ENCODE peak calls at places on chromosomes 6 and 20, in nine cellular contexts. One of them, this sample, is unnamed.

GRCh38 chr20:19381947-19382346 is 169.5 kb downstream of the SLC24A3 start:
- DNase-seq in myocyte: no peak
- DNase-seq in activated CD4-positive, alpha-beta T cell treated with anti-CD3 and anti-CD28 coated beads, Interleukin-2, amount 50 U/mL, for 48 hours: no peak
- DNase-seq in mucosa of descending colon: no peak
- DNase-seq in CD8-positive, alpha-beta T cell: no peak
- DNase-seq in germinal center: no peak
- DNase-seq in RWPE1: no peak
- DNase-seq in COLO829: no peak
- DNase-seq in amygdala: no peak
- DNase-seq in this sample: no peak

GRCh38 chr20:44683263-44684046 is 31.7 kb upstream of the CCN5 start:
- DNase-seq in germinal center: peak; percentile 83
- DNase-seq in myocyte: peak; percentile 41
- DNase-seq in COLO829: peak; percentile 79
- DNase-seq in amygdala: no peak
- DNase-seq in mucosa of descending colon: peak; percentile 62
- DNase-seq in activated CD4-positive, alpha-beta T cell treated with anti-CD3 and anti-CD28 coated beads, Interleukin-2, amount 50 U/mL, for 48 hours: peak; percentile 45
- DNase-seq in CD8-positive, alpha-beta T cell: peak; percentile 76
- DNase-seq in RWPE1: peak; percentile 93
- DNase-seq in this sample: peak; percentile 58

GRCh38 chr6:158031445-158032353 is 50.0 kb downstream of the SYNJ2 start:
- DNase-seq in mucosa of descending colon: peak; percentile 46
- DNase-seq in germinal center: no peak
- DNase-seq in CD8-positive, alpha-beta T cell: peak; percentile 65
- DNase-seq in amygdala: no peak
- DNase-seq in activated CD4-positive, alpha-beta T cell treated with anti-CD3 and anti-CD28 coated beads, Interleukin-2, amount 50 U/mL, for 48 hours: peak; percentile 33
- DNase-seq in myocyte: peak; percentile 97
- DNase-seq in COLO829: no peak
- DNase-seq in RWPE1: no peak
- DNase-seq in this sample: no peak

GRCh38 chr6:100664274-100665040 is 199.7 kb upstream of the SIM1 start:
- DNase-seq in COLO829: no peak
- DNase-seq in RWPE1: peak; percentile 12
- DNase-seq in CD8-positive, alpha-beta T cell: no peak
- DNase-seq in amygdala: no peak
- DNase-seq in activated CD4-positive, alpha-beta T cell treated with anti-CD3 and anti-CD28 coated beads, Interleukin-2, amount 50 U/mL, for 48 hours: no peak
- DNase-seq in mucosa of descending colon: no peak
- DNase-seq in myocyte: peak; percentile 41
- DNase-seq in germinal center: no peak
- DNase-seq in this sample: peak; percentile 17

GRCh38 chr6:44696099-44696498 is 308.6 kb downstream of the CDC5L start:
- DNase-seq in CD8-positive, alpha-beta T cell: no peak
- DNase-seq in amygdala: no peak
- DNase-seq in germinal center: no peak
- DNase-seq in activated CD4-positive, alpha-beta T cell treated with anti-CD3 and anti-CD28 coated beads, Interleukin-2, amount 50 U/mL, for 48 hours: no peak
- DNase-seq in myocyte: peak; percentile 38
- DNase-seq in COLO829: no peak
- DNase-seq in RWPE1: no peak
- DNase-seq in mucosa of descending colon: no peak
- DNase-seq in this sample: peak; percentile 44

GRCh38 chr20:32986331-32986966 is 17.8 kb downstream of the SUN5 start:
- DNase-seq in amygdala: no peak
- DNase-seq in RWPE1: no peak
- DNase-seq in activated CD4-positive, alpha-beta T cell treated with anti-CD3 and anti-CD28 coated beads, Interleukin-2, amount 50 U/mL, for 48 hours: no peak
- DNase-seq in myocyte: no peak
- DNase-seq in COLO829: no peak
- DNase-seq in mucosa of descending colon: no peak
- DNase-seq in germinal center: no peak
- DNase-seq in CD8-positive, alpha-beta T cell: no peak
- DNase-seq in this sample: no peak

GRCh38 chr6:47126647-47127339 is 84.7 kb upstream of the ADGRF1 start:
- DNase-seq in mucosa of descending colon: no peak
- DNase-seq in germinal center: no peak
- DNase-seq in RWPE1: no peak
- DNase-seq in COLO829: no peak
- DNase-seq in CD8-positive, alpha-beta T cell: no peak
- DNase-seq in activated CD4-positive, alpha-beta T cell treated with anti-CD3 and anti-CD28 coated beads, Interleukin-2, amount 50 U/mL, for 48 hours: no peak
- DNase-seq in myocyte: no peak
- DNase-seq in amygdala: no peak
- DNase-seq in this sample: no peak

GRCh38 chr20:53365676-53366075 is 228.0 kb downstream of the ZNF217 start:
- DNase-seq in activated CD4-positive, alpha-beta T cell treated with anti-CD3 and anti-CD28 coated beads, Interleukin-2, amount 50 U/mL, for 48 hours: no peak
- DNase-seq in mucosa of descending colon: no peak
- DNase-seq in CD8-positive, alpha-beta T cell: no peak
- DNase-seq in myocyte: no peak
- DNase-seq in amygdala: no peak
- DNase-seq in COLO829: no peak
- DNase-seq in germinal center: no peak
- DNase-seq in RWPE1: no peak
- DNase-seq in this sample: no peak

GRCh38 chr6:63537126-63537958 is 34.9 kb upstream of the LOC128125822 start:
- DNase-seq in RWPE1: peak; percentile 91
- DNase-seq in mucosa of descending colon: no peak
- DNase-seq in CD8-positive, alpha-beta T cell: no peak
- DNase-seq in activated CD4-positive, alpha-beta T cell treated with anti-CD3 and anti-CD28 coated beads, Interleukin-2, amount 50 U/mL, for 48 hours: no peak
- DNase-seq in amygdala: no peak
- DNase-seq in myocyte: no peak
- DNase-seq in germinal center: no peak
- DNase-seq in COLO829: no peak
- DNase-seq in this sample: peak; percentile 94

GRCh38 chr6:22222469-22222868 is 74.4 kb downstream of the PRL start:
- DNase-seq in COLO829: no peak
- DNase-seq in RWPE1: no peak
- DNase-seq in germinal center: no peak
- DNase-seq in activated CD4-positive, alpha-beta T cell treated with anti-CD3 and anti-CD28 coated beads, Interleukin-2, amount 50 U/mL, for 48 hours: no peak
- DNase-seq in CD8-positive, alpha-beta T cell: no peak
- DNase-seq in amygdala: no peak
- DNase-seq in myocyte: no peak
- DNase-seq in mucosa of descending colon: no peak
- DNase-seq in this sample: no peak

GRCh38 chr20:8656335-8656734 is 412.6 kb upstream of the PLCB4 start:
- DNase-seq in myocyte: no peak
- DNase-seq in COLO829: peak; percentile 11
- DNase-seq in CD8-positive, alpha-beta T cell: no peak
- DNase-seq in mucosa of descending colon: no peak
- DNase-seq in activated CD4-positive, alpha-beta T cell treated with anti-CD3 and anti-CD28 coated beads, Interleukin-2, amount 50 U/mL, for 48 hours: no peak
- DNase-seq in amygdala: no peak
- DNase-seq in RWPE1: no peak
- DNase-seq in germinal center: no peak
- DNase-seq in this sample: no peak

GRCh38 chr20:51562334-51563140 is 20.0 kb upstream of the NFATC2 start:
- DNase-seq in myocyte: peak; percentile 80
- DNase-seq in COLO829: peak; percentile 93
- DNase-seq in activated CD4-positive, alpha-beta T cell treated with anti-CD3 and anti-CD28 coated beads, Interleukin-2, amount 50 U/mL, for 48 hours: peak; percentile 35
- DNase-seq in CD8-positive, alpha-beta T cell: peak; percentile 53
- DNase-seq in germinal center: no peak
- DNase-seq in amygdala: no peak
- DNase-seq in mucosa of descending colon: peak; percentile 56
- DNase-seq in RWPE1: peak; percentile 87
- DNase-seq in this sample: peak; percentile 75

GRCh38 chr6:20875369-20875963 is 341.2 kb downstream of the CDKAL1 start:
- DNase-seq in RWPE1: peak; percentile 24
- DNase-seq in myocyte: peak; percentile 70
- DNase-seq in COLO829: peak; percentile 28
- DNase-seq in amygdala: no peak
- DNase-seq in CD8-positive, alpha-beta T cell: no peak
- DNase-seq in mucosa of descending colon: no peak
- DNase-seq in germinal center: no peak
- DNase-seq in activated CD4-positive, alpha-beta T cell treated with anti-CD3 and anti-CD28 coated beads, Interleukin-2, amount 50 U/mL, for 48 hours: no peak
- DNase-seq in this sample: peak; percentile 33

GRCh38 chr6:18468162-18468843 is 81.2 kb downstream of the RNF144B start:
- DNase-seq in mucosa of descending colon: no peak
- DNase-seq in amygdala: no peak
- DNase-seq in COLO829: peak; percentile 73
- DNase-seq in RWPE1: no peak
- DNase-seq in activated CD4-positive, alpha-beta T cell treated with anti-CD3 and anti-CD28 coated beads, Interleukin-2, amount 50 U/mL, for 48 hours: no peak
- DNase-seq in CD8-positive, alpha-beta T cell: no peak
- DNase-seq in myocyte: no peak
- DNase-seq in germinal center: no peak
- DNase-seq in this sample: no peak

GRCh38 chr6:150056916-150057315 is 12.0 kb downstream of the ULBP3 start:
- DNase-seq in germinal center: no peak
- DNase-seq in mucosa of descending colon: no peak
- DNase-seq in COLO829: no peak
- DNase-seq in activated CD4-positive, alpha-beta T cell treated with anti-CD3 and anti-CD28 coated beads, Interleukin-2, amount 50 U/mL, for 48 hours: no peak
- DNase-seq in RWPE1: no peak
- DNase-seq in amygdala: no peak
- DNase-seq in myocyte: peak; percentile 86
- DNase-seq in CD8-positive, alpha-beta T cell: no peak
- DNase-seq in this sample: no peak

GRCh38 chr6:127120787-127121636 is 2.5 kb downstream of the RSPO3 start:
- DNase-seq in CD8-positive, alpha-beta T cell: peak; percentile 59
- DNase-seq in activated CD4-positive, alpha-beta T cell treated with anti-CD3 and anti-CD28 coated beads, Interleukin-2, amount 50 U/mL, for 48 hours: peak; percentile 82
- DNase-seq in mucosa of descending colon: peak; percentile 77
- DNase-seq in COLO829: no peak
- DNase-seq in myocyte: peak; percentile 81
- DNase-seq in RWPE1: peak; percentile 57
- DNase-seq in amygdala: peak; percentile 35
- DNase-seq in germinal center: peak; percentile 44
- DNase-seq in this sample: peak; percentile 52

GRCh38 chr20:49043000-49043399 is 3.1 kb upstream of the CSE1L start:
- DNase-seq in COLO829: no peak
- DNase-seq in activated CD4-positive, alpha-beta T cell treated with anti-CD3 and anti-CD28 coated beads, Interleukin-2, amount 50 U/mL, for 48 hours: no peak
- DNase-seq in myocyte: no peak
- DNase-seq in CD8-positive, alpha-beta T cell: no peak
- DNase-seq in mucosa of descending colon: no peak
- DNase-seq in amygdala: no peak
- DNase-seq in germinal center: no peak
- DNase-seq in RWPE1: peak; percentile 54
- DNase-seq in this sample: peak; percentile 81

GRCh38 chr6:41200296-41200900 is 551 bp downstream of the TREML2 start:
- DNase-seq in myocyte: no peak
- DNase-seq in CD8-positive, alpha-beta T cell: peak; percentile 78
- DNase-seq in COLO829: no peak
- DNase-seq in RWPE1: no peak
- DNase-seq in germinal center: peak; percentile 27
- DNase-seq in amygdala: no peak
- DNase-seq in activated CD4-positive, alpha-beta T cell treated with anti-CD3 and anti-CD28 coated beads, Interleukin-2, amount 50 U/mL, for 48 hours: peak; percentile 68
- DNase-seq in mucosa of descending colon: no peak
- DNase-seq in this sample: peak; percentile 24